ENCODE peak calls at places on chromosomes 7 and 10, in seven cellular contexts. H is GM23338, Q is SK-N-SH, C is HepG2, O is Panc1, E is GM12878, A is HCT116. Z is an unnamed sample.
A peak's percentile ranks its signal among the peaks of the same experiment; 100 is the strongest.

GRCh38 chr7:12402365-12402725 is 1.3 kb downstream of the VWDE start:
- DNase-seq in Q (no peak), O (no peak), E (no peak), H (no peak), C (no peak), A (no peak), Z (no peak)

GRCh38 chr7:77409739-77410545 is 6.2 kb downstream of the GSAP start:
- DNase-seq in E (no peak), C (peak; percentile 95), Q (no peak), H (no peak), A (no peak), O (no peak), Z (peak; percentile 97)

GRCh38 chr7:98125758-98126157 is 19.1 kb downstream of the LMTK2 start:
- DNase-seq in H (no peak), E (no peak), O (no peak), Q (no peak), C (no peak), A (no peak), Z (peak; percentile 72)

GRCh38 chr10:60739581-60739980 is 38.7 kb upstream of the CDK1 start:
- DNase-seq in C (no peak), A (no peak), E (no peak), H (no peak), O (no peak), Q (no peak), Z (no peak)

GRCh38 chr10:113045155-113046055 is 95.4 kb downstream of the TCF7L2 start:
- DNase-seq in O (peak; percentile 30), E (no peak), Q (no peak), A (no peak), H (no peak), C (no peak), Z (no peak)

GRCh38 chr7:90587766-90588165 is 8.4 kb upstream of the CDK14 start:
- DNase-seq in A (no peak), H (no peak), O (no peak), C (no peak), E (no peak), Q (no peak), Z (no peak)

GRCh38 chr7:116465125-116465524 is 34.4 kb upstream of the CAV2 start:
- DNase-seq in H (peak; percentile 6), A (no peak), C (no peak), Q (no peak), O (no peak), E (no peak), Z (no peak)

GRCh38 chr7:148698397-148699023 is at the start of gene CUL1:
- DNase-seq in Q (peak; percentile 93), H (peak; percentile 77), C (peak; percentile 46), O (no peak), A (peak; percentile 34), E (no peak), Z (peak; percentile 85)

GRCh38 chr7:39272676-39273075 is 293.5 kb upstream of the YAE1 start:
- DNase-seq in Q (no peak), O (no peak), E (no peak), A (no peak), C (no peak), H (no peak), Z (no peak)

DNA sequence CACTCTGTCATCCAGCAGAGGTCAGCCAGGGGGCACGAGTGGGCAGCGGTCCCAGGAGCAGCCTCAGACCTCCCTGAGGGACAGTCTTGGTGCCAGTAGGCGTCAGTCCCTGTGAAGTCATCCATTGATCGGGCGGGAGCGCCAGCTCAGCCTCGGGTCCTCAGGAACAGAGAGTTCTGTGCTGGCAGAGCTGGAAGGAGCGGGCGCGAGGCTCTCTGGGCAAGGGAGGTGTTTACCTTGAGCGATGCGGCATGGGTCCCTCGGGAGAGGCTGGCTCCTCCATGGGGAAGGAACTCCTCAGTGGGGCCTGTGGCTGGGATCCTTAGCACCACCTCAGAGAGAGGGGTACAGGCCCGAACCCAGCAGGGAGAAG is 101.1 kb upstream of the PPIF start:
- DNase-seq in Q (no peak), H (no peak), C (no peak), O (no peak), E (no peak), A (no peak), Z (no peak)
- TF ChIP-seq REST in Q (no peak), H (no peak), C (no peak), O (no peak), E (no peak), A (no peak), Z (no peak)

GRCh38 chr10:89235073-89235798 is 16.3 kb downstream of the LIPA start:
- DNase-seq in O (no peak), Q (no peak), C (no peak), H (no peak), E (no peak), A (no peak), Z (no peak)
- TF ChIP-seq REST in O (no peak), Q (no peak), C (no peak), H (no peak), E (no peak), A (no peak), Z (no peak)

GRCh38 chr10:30781571-30782542 is 152.3 kb upstream of the LYZL2 start:
- DNase-seq in C (no peak), O (no peak), Q (peak; percentile 44), H (peak; percentile 42), A (no peak), E (no peak), Z (no peak)
- TF ChIP-seq REST in C (no peak), O (no peak), Q (no peak), H (no peak), A (no peak), E (no peak), Z (no peak)

GRCh38 chr10:127427926-127428325 is 121.2 kb upstream of the NPS start:
- DNase-seq in C (no peak), Q (no peak), A (no peak), E (no peak), O (no peak), H (no peak), Z (no peak)

GRCh38 chr10:127429601-127430312 is 119.4 kb upstream of the NPS start:
- DNase-seq in C (no peak), H (no peak), A (no peak), O (no peak), E (no peak), Q (no peak), Z (no peak)

GRCh38 chr10:127424594-127425264 is 124.4 kb upstream of the NPS start:
- DNase-seq in C (no peak), E (no peak), A (no peak), H (no peak), O (no peak), Q (peak; percentile 80), Z (no peak)

GRCh38 chr10:127428385-127428980 is 120.6 kb upstream of the NPS start:
- DNase-seq in E (no peak), C (no peak), O (no peak), H (no peak), A (no peak), Q (no peak), Z (no peak)

DNA sequence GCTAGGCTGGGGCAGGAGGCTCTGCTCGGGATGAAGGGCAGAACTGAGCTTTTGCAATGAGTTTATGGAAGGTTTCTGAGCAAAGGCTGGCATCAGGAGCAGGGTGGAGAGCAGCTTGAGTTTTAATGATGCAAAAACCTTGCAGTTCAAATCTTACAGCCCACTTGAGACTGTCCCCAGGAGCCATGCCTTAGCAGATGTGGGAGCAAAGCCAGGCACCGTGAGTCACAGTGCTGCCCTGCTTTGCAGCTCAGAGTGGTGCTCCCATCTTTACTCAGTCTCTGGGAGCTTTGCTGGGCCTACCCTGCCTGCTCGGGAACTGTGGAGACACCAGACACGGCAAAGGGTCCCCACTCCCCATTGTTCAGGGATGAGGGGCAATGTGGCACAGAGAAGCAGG is 122.4 kb upstream of the NPS start:
- DNase-seq in Q (no peak), O (no peak), C (no peak), E (no peak), A (no peak), H (no peak), Z (no peak)
- TF ChIP-seq REST in Q (no peak), O (no peak), C (no peak), E (no peak), A (no peak), H (no peak), Z (no peak)

DNA sequence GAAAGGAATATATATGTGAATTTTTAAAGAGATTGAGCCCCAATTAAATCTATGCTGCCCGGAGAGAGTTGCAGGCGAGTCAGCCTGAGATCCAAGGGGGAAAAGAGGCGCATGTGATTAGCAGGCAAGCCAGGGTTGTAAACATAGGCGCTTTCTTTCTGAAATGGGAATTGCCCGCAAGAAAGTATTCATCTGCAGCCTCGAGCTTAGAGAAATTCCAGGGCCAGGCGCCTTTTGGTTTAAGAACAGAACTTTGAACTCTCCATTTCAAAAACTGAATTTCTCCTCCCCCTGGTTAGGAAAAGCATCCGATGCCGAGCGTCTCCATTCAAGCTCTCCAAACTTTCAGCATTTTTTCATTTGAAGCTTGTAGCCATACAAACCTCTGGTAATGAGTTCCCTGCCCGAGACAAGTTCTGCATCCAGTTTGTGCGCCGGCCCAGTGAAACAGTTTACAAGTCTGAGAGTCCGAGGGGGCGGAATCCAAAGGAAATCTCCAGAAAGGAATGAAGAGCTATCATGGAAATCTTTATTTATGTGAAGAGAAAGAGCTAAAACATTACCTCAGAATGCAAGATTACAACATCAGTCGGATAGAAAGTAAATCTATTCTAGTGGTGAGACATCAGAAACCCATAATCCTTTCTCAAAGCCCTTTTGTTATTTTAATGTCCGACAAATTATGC is 69.9 kb downstream of the FAM204A start:
- DNase-seq in C (no peak), E (no peak), A (no peak), O (no peak), Q (no peak), H (peak; percentile 45), Z (no peak)
- TF ChIP-seq REST in C (no peak), E (no peak), A (no peak), O (no peak), Q (no peak), H (no peak), Z (no peak)

DNA sequence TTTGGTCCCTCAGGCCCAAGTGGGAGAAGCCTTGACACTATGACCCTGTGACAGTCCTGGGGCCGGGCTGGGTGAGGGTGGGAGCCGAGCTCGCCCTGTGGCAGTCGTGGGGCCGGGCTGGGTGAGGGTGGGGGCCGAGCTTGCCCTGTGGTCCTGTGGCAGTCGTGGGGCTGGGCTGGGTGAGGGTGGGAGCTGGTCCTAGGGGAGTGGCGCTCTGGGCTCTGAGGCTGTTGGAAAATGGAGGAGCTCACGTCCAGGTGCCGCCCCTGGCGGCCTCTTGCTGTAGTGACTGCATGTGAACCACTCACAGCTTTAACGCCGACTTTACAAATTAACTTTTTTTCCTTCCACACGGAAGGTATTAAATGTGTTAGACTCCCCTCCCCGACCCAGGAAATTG is 312.6 kb downstream of the WDR37 start:
- DNase-seq in Q (peak; percentile 65), O (no peak), H (peak; percentile 86), C (peak; percentile 28), E (no peak), A (peak; percentile 45), Z (no peak)
- TF ChIP-seq REST in Q (no peak), O (no peak), H (no peak), C (no peak), E (no peak), A (no peak), Z (no peak)

Z was measured in HL-60.